ENCODE peak calls at places on chromosomes 4 and X, in six cellular contexts. One of them, this sample, is unnamed.

GRCh38 chr4:3706111-3706511 is 60.1 kb upstream of the ADRA2C start:
- DNase-seq in psoas muscle: no peak
- DNase-seq in OCI-LY7: no peak
- DNase-seq in tibial artery: peak
- DNase-seq in H9: no peak
- DNase-seq in lower lobe of right lung: peak
- DNase-seq in this sample: no peak

GRCh38 chr4:48509543-48509942 is 19.5 kb downstream of the ZAR1 start:
- DNase-seq in H9: no peak
- DNase-seq in lower lobe of right lung: no peak
- DNase-seq in OCI-LY7: no peak
- DNase-seq in tibial artery: no peak
- DNase-seq in psoas muscle: no peak
- DNase-seq in this sample: no peak

GRCh38 chr4:96347582-96347981 is 507.7 kb downstream of the PDHA2 start:
- DNase-seq in OCI-LY7: no peak
- DNase-seq in tibial artery: no peak
- DNase-seq in lower lobe of right lung: no peak
- DNase-seq in H9: no peak
- DNase-seq in psoas muscle: no peak
- DNase-seq in this sample: no peak

GRCh38 chr4:141860974-141861373 is 224.6 kb downstream of the IL15 start:
- DNase-seq in lower lobe of right lung: no peak
- DNase-seq in psoas muscle: no peak
- DNase-seq in tibial artery: no peak
- DNase-seq in H9: no peak
- DNase-seq in OCI-LY7: no peak
- DNase-seq in this sample: peak

GRCh38 chr4:26320159-26320452 is 708 bp upstream of the RBPJ start:
- DNase-seq in H9: no peak
- DNase-seq in OCI-LY7: peak
- DNase-seq in lower lobe of right lung: no peak
- DNase-seq in psoas muscle: no peak
- DNase-seq in tibial artery: no peak
- DNase-seq in this sample: no peak

GRCh38 chr4:93983133-93983532 is 154.6 kb downstream of the ATOH1 start:
- DNase-seq in tibial artery: no peak
- DNase-seq in H9: no peak
- DNase-seq in OCI-LY7: peak
- DNase-seq in lower lobe of right lung: no peak
- DNase-seq in psoas muscle: no peak
- DNase-seq in this sample: no peak

GRCh38 chr4:97910005-97910404 is 233.3 kb downstream of the STPG2 start:
- DNase-seq in tibial artery: no peak
- DNase-seq in lower lobe of right lung: no peak
- DNase-seq in OCI-LY7: peak
- DNase-seq in H9: peak
- DNase-seq in psoas muscle: no peak
- DNase-seq in this sample: peak

GRCh38 chr4:89316931-89317366 is 9.3 kb upstream of the GPRIN3 start:
- DNase-seq in lower lobe of right lung: no peak
- DNase-seq in H9: no peak
- DNase-seq in psoas muscle: no peak
- DNase-seq in OCI-LY7: peak
- DNase-seq in tibial artery: no peak
- DNase-seq in this sample: no peak

GRCh38 chrX:17040711-17041110 is 94.3 kb downstream of the REPS2 start:
- DNase-seq in lower lobe of right lung: no peak
- DNase-seq in psoas muscle: no peak
- DNase-seq in H9: no peak
- DNase-seq in OCI-LY7: no peak
- DNase-seq in tibial artery: no peak
- DNase-seq in this sample: no peak

GRCh38 chr4:112515278-112516075 is 503 bp downstream of the NEUROG2 start:
- DNase-seq in lower lobe of right lung: no peak
- DNase-seq in H9: peak
- DNase-seq in tibial artery: no peak
- DNase-seq in OCI-LY7: peak
- DNase-seq in psoas muscle: peak
- DNase-seq in this sample: peak

GRCh38 chrX:150935466-150935865 is 37.0 kb upstream of the CD99L2 start:
- DNase-seq in tibial artery: no peak
- DNase-seq in OCI-LY7: no peak
- DNase-seq in H9: no peak
- DNase-seq in lower lobe of right lung: no peak
- DNase-seq in psoas muscle: no peak
- DNase-seq in this sample: no peak

GRCh38 chr4:147825451-147826287 is 93.8 kb downstream of the ARHGAP10 start:
- DNase-seq in psoas muscle: peak
- DNase-seq in H9: no peak
- DNase-seq in lower lobe of right lung: no peak
- DNase-seq in tibial artery: no peak
- DNase-seq in OCI-LY7: no peak
- DNase-seq in this sample: no peak

GRCh38 chrX:153649178-153649914 is 2.3 kb downstream of the DUSP9 start:
- DNase-seq in H9: peak
- DNase-seq in tibial artery: peak
- DNase-seq in psoas muscle: no peak
- DNase-seq in lower lobe of right lung: peak
- DNase-seq in OCI-LY7: peak
- DNase-seq in this sample: peak

GRCh38 chr4:11455201-11455835 is 26.6 kb upstream of the HS3ST1 start:
- DNase-seq in H9: no peak
- DNase-seq in tibial artery: no peak
- DNase-seq in OCI-LY7: no peak
- DNase-seq in lower lobe of right lung: no peak
- DNase-seq in psoas muscle: no peak
- DNase-seq in this sample: no peak

GRCh38 chr4:86891785-86892638 is at the start of gene C4orf36:
- DNase-seq in psoas muscle: peak
- DNase-seq in lower lobe of right lung: peak
- DNase-seq in OCI-LY7: no peak
- DNase-seq in H9: peak
- DNase-seq in tibial artery: peak
- DNase-seq in this sample: peak

DNA sequence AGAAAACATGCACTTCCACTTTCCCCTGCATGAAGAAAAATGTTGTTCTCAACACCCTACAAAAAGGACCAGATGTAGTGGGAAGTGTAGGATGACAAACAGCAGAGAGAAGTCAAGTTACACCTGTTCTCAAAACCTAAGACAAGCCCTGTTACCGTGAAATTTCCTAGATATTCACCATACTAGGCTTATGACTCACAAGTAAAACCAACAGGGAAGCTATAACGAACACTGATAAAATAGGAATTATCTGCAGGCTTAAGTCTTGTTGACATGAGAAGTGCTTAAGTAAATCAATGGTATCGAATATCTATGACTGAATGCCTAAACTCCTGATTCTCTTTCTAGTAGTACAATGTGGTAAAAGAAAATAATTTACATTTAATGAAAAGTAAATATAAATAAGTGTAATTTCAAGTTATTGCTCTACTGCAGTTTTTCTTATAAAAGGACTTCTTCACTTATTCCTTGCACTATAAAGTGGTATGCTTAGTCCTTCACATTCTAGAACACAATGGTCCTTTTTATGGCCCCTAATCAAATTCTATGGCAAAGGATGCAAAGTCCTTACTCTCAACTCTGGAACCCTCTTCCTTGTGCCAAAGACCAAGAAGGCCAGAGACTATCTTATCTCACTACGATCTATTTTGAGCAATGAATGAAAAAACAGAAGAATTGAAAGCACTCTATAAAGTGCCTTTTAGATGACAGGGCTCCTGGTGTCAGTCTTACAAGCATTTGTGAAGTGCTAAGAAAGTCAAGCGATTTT is 19.6 kb downstream of the AP1S2 start:
- DNase-seq in lower lobe of right lung: no peak
- DNase-seq in psoas muscle: no peak
- DNase-seq in H9: no peak
- DNase-seq in tibial artery: no peak
- DNase-seq in OCI-LY7: no peak
- DNase-seq in this sample: no peak
- H3K27ac ChIP-seq in lower lobe of right lung: no peak
- H3K27ac ChIP-seq in psoas muscle: no peak
- H3K27ac ChIP-seq in H9: no peak
- H3K27ac ChIP-seq in tibial artery: no peak
- H3K27ac ChIP-seq in OCI-LY7: no peak
- H3K27ac ChIP-seq in this sample: peak

DNA sequence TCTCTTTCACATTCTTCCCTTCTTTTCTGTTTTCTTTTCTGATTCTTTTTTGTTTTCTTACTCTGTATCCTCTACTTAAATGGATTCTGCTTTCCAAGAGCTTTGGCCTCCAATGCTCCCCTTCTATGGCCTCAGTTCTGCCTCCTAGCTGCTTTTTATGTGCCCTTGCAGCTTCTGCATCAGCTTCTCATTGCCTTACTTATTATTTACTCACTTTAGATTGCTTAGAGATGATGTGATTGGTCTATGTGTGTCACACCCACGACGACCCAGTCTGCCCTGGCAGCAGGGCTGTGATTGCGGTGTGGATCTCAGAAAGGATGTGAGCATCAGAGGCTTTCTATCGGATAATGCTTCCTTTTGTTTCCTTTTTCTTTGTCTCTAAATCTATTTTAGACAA is 71.8 kb upstream of the SMARCA5 start:
- DNase-seq in OCI-LY7: no peak
- DNase-seq in psoas muscle: no peak
- DNase-seq in H9: peak
- DNase-seq in lower lobe of right lung: no peak
- DNase-seq in tibial artery: no peak
- DNase-seq in this sample: peak
- H3K27ac ChIP-seq in OCI-LY7: no peak
- H3K27ac ChIP-seq in psoas muscle: no peak
- H3K27ac ChIP-seq in H9: no peak
- H3K27ac ChIP-seq in lower lobe of right lung: no peak
- H3K27ac ChIP-seq in tibial artery: no peak
- H3K27ac ChIP-seq in this sample: no peak

DNA sequence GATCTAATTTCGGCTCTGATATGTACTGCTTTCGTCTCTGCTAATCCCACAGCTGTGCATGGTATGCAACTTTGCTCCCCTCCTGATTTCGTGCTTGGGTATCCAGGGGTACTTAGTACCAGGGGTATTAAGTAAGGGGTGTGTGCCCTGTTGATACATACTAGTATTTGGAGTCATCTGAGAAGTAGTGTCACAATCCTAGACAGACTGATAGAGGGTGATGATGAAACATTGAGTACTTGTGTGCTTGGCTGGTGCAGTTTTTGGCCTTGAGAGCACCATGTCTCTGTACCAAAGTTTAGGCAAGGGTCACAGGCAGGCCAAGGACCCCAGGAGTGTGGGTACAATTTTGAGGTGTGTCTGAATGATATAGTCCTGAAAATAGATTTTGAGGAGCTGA is 10.9 kb downstream of the GPAT3 start:
- DNase-seq in lower lobe of right lung: no peak
- DNase-seq in psoas muscle: no peak
- DNase-seq in H9: no peak
- DNase-seq in tibial artery: no peak
- DNase-seq in OCI-LY7: no peak
- DNase-seq in this sample: no peak
- H3K27ac ChIP-seq in lower lobe of right lung: no peak
- H3K27ac ChIP-seq in psoas muscle: peak
- H3K27ac ChIP-seq in H9: no peak
- H3K27ac ChIP-seq in tibial artery: no peak
- H3K27ac ChIP-seq in OCI-LY7: no peak
- H3K27ac ChIP-seq in this sample: no peak

GRCh38 chr4:169167958-169168357 is 102.8 kb downstream of the SH3RF1 start:
- DNase-seq in lower lobe of right lung: no peak
- DNase-seq in H9: no peak
- DNase-seq in psoas muscle: no peak
- DNase-seq in tibial artery: no peak
- DNase-seq in OCI-LY7: no peak
- DNase-seq in this sample: no peak
- H3K27ac ChIP-seq in lower lobe of right lung: no peak
- H3K27ac ChIP-seq in H9: no peak
- H3K27ac ChIP-seq in psoas muscle: no peak
- H3K27ac ChIP-seq in tibial artery: no peak
- H3K27ac ChIP-seq in OCI-LY7: no peak
- H3K27ac ChIP-seq in this sample: no peak

GRCh38 chrX:78329486-78329885 is 2.1 kb upstream of the CYSLTR1 start:
- DNase-seq in H9: no peak
- DNase-seq in tibial artery: no peak
- DNase-seq in OCI-LY7: no peak
- DNase-seq in psoas muscle: no peak
- DNase-seq in lower lobe of right lung: no peak
- DNase-seq in this sample: no peak

GRCh38 chrX:78330068-78330467 is 2.7 kb upstream of the CYSLTR1 start:
- DNase-seq in lower lobe of right lung: no peak
- DNase-seq in psoas muscle: no peak
- DNase-seq in H9: no peak
- DNase-seq in tibial artery: no peak
- DNase-seq in OCI-LY7: no peak
- DNase-seq in this sample: no peak

GRCh38 chrX:78333521-78333920 is 6.1 kb upstream of the CYSLTR1 start:
- DNase-seq in OCI-LY7: peak
- DNase-seq in lower lobe of right lung: no peak
- DNase-seq in H9: no peak
- DNase-seq in tibial artery: no peak
- DNase-seq in psoas muscle: no peak
- DNase-seq in this sample: peak

GRCh38 chrX:78330540-78330939 is 3.1 kb upstream of the CYSLTR1 start:
- DNase-seq in OCI-LY7: no peak
- DNase-seq in H9: no peak
- DNase-seq in tibial artery: no peak
- DNase-seq in lower lobe of right lung: no peak
- DNase-seq in psoas muscle: no peak
- DNase-seq in this sample: no peak

DNA sequence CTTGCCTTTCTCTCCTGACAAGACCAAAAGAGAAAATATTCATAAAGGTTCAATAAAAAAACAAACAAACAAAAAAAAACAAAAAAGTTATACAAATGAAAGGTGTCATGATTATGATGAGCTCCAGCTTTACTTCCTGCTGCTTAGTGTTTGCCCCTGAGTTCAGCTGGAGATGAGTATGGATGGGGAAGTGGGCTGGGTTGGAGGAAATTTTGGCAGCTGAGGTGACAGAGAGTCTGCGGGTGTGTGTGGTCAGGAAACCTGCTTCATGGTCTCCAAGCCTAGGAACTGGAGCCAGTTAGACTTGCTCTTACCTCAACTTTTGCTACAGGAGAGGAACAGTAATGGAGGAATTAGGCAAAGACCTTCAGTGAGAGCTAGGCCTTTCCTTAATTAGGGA is 4.3 kb upstream of the CYSLTR1 start:
- DNase-seq in tibial artery: no peak
- DNase-seq in lower lobe of right lung: no peak
- DNase-seq in psoas muscle: no peak
- DNase-seq in OCI-LY7: no peak
- DNase-seq in H9: no peak
- DNase-seq in this sample: no peak
- H3K27ac ChIP-seq in tibial artery: no peak
- H3K27ac ChIP-seq in lower lobe of right lung: no peak
- H3K27ac ChIP-seq in psoas muscle: no peak
- H3K27ac ChIP-seq in OCI-LY7: no peak
- H3K27ac ChIP-seq in H9: no peak
- H3K27ac ChIP-seq in this sample: no peak